ENCODE peak calls at places on chromosomes 4 and X, in six cellular contexts. V is cardiac fibroblast, D is left lung, K is left ventricle myocardium inferior, O is fibroblast of lung, G is astrocyte. H is an unnamed sample.

GRCh38 chr4:770022-770421 is 55.9 kb downstream of the CPLX1 start:
- DNase-seq in V (peak), D (no peak), K (no peak), O (no peak), G (no peak), H (no peak)

GRCh38 chrX:68989456-68989855 is 160.6 kb downstream of the EFNB1 start:
- DNase-seq in V (no peak), D (no peak), K (no peak), O (no peak), G (no peak), H (no peak)

GRCh38 chrX:24838624-24839023 is 144.9 kb downstream of the POLA1 start:
- DNase-seq in V (peak), D (no peak), K (no peak), O (peak), G (peak), H (peak)

GRCh38 chr4:126899382-126899801 is 733.4 kb upstream of the INTU start:
- DNase-seq in V (peak), D (peak), K (peak), O (peak), G (peak), H (peak)

GRCh38 chr4:180828455-180829018 is 1414.7 kb upstream of the TENM3 start:
- DNase-seq in V (peak), D (no peak), K (no peak), O (peak), G (peak), H (peak)

GRCh38 chrX:119252716-119253115 is 16.6 kb downstream of the PGRMC1 start:
- DNase-seq in V (no peak), D (no peak), K (no peak), O (no peak), G (no peak), H (no peak)

GRCh38 chr4:107037188-107037587 is 1.1 kb upstream of the DKK2 start:
- DNase-seq in V (peak), D (no peak), K (no peak), O (no peak), G (peak), H (peak)

GRCh38 chr4:136691607-136692006 is 840.7 kb downstream of the PCDH18 start:
- DNase-seq in V (no peak), D (no peak), K (no peak), O (no peak), G (no peak), H (no peak)

GRCh38 chrX:3711331-3711917 is 2.0 kb downstream of the PRKX start:
- DNase-seq in V (peak), D (no peak), K (peak), O (no peak), G (no peak), H (no peak)

GRCh38 chrX:43958529-43958928 is 14.7 kb downstream of the NDP start:
- DNase-seq in V (peak), D (no peak), K (no peak), O (peak), G (peak), H (peak)

GRCh38 chr4:66688674-66689073 is 856.6 kb downstream of the CENPC start:
- DNase-seq in V (peak), D (no peak), K (no peak), O (peak), G (peak), H (peak)

GRCh38 chr4:32140636-32141035 is 1420.5 kb downstream of the PCDH7 start:
- DNase-seq in V (peak), D (no peak), K (no peak), O (peak), G (peak), H (peak)

GRCh38 chr4:52588097-52588496 is 71.0 kb downstream of the USP46 start:
- DNase-seq in V (peak), D (no peak), K (peak), O (peak), G (no peak), H (peak)

GRCh38 chrX:150767475-150768131 is 74.4 kb downstream of the MTMR1 start:
- DNase-seq in V (peak), D (no peak), K (no peak), O (peak), G (peak), H (peak)

GRCh38 chr4:153555730-153556440 is 89.7 kb downstream of the TMEM131L start:
- DNase-seq in V (peak), D (peak), K (peak), O (peak), G (peak), H (peak)

GRCh38 chrX:98795636-98796035 is 1614.4 kb downstream of the PCDH19 start:
- DNase-seq in V (peak), D (no peak), K (no peak), O (peak), G (peak), H (no peak)

GRCh38 chr4:158667651-158668198 is 4.0 kb downstream of the C4orf46 start:
- DNase-seq in V (peak), D (no peak), K (no peak), O (peak), G (no peak), H (peak)

GRCh38 chr4:106707776-106708603 is 328.1 kb downstream of the DKK2 start:
- DNase-seq in V (peak), D (no peak), K (no peak), O (no peak), G (peak), H (peak)

GRCh38 chr4:141388483-141388882 is 167.8 kb downstream of the ZNF330 start:
- DNase-seq in V (peak), D (no peak), K (no peak), O (peak), G (peak), H (peak)

GRCh38 chrX:38103857-38104812 is 97.8 kb downstream of the SYTL5 start:
- DNase-seq in V (no peak), D (no peak), K (no peak), O (no peak), G (peak), H (no peak)

GRCh38 chrX:77446840-77447239 is 349 bp upstream of the FGF16 start:
- DNase-seq in V (no peak), D (no peak), K (no peak), O (peak), G (no peak), H (peak)

GRCh38 chrX:36753602-36754001 is 254.6 kb upstream of the FAM47C start:
- DNase-seq in V (no peak), D (no peak), K (no peak), O (no peak), G (no peak), H (no peak)

GRCh38 chrX:19005909-19006308 is 22.0 kb upstream of the PHKA2 start:
- DNase-seq in V (no peak), D (no peak), K (no peak), O (no peak), G (no peak), H (no peak)

DNA sequence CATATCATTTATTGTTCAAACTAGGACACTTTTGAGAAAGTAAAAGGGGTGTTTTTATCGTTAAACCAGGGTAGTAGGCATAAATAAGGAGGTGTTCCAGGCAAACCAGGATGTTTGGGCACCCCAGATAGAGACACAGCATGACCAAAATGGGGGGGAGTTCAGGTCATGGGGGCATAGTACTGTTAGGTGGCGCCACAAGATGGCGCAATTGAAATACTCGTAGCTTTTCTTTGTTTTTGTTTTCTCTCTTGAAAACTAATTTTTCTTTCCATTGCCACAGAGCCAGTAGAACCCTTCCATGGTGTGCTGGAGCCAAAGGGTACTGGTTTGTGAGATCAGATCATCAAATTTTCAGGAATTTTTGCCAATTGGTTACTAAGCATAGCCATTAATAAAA is 283.4 kb downstream of the BCOR start:
- DNase-seq in V (peak), D (no peak), K (no peak), O (peak), G (no peak), H (peak)
- H3K4me3 ChIP-seq in V (no peak), D (no peak), K (no peak), O (no peak), G (no peak), H (no peak)

GRCh38 chrX:71227370-71228062 is 4.5 kb downstream of the GJB1 start:
- DNase-seq in V (no peak), D (no peak), K (no peak), O (no peak), G (no peak), H (no peak)
- TF ChIP-seq CTCF in V (no peak), D (no peak), K (no peak), O (no peak), G (no peak), H (peak)

DNA sequence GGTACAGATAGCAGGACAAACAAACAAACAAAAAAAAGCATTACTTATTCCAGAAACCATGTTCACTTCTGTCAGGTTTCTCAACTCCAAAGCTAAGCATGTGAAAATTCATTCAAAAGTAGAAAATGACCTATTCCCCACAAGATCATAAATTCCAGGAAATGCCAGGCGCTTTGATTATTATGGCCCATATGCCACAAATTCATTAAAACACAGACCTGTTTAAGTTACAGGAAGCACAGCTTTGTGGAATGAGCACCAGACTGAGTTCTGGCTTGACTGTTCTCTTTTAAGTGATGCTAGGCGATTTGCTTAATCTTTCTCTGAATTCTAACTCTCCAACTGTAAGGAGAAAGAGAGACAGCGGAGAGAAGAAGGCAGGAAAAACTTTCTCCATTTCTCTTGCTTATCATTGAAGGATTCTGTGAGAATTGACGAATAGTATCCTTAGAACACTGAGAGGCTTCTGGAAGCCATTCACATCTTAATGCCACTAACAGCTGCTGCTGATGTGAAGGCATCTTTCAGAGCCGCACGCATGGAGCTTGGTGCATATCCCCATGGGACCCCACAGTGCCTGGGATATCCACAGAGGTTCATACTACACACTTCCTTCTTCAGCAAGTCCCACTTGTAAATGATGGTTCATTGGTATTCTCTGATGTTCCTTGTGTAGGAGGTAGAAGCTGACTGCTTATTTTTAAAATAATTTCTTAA is 138.0 kb downstream of the ZNF674 start:
- DNase-seq in V (no peak), D (no peak), K (no peak), O (no peak), G (no peak), H (no peak)
- H3K4me3 ChIP-seq in V (no peak), D (no peak), K (no peak), O (no peak), G (no peak), H (no peak)

DNA sequence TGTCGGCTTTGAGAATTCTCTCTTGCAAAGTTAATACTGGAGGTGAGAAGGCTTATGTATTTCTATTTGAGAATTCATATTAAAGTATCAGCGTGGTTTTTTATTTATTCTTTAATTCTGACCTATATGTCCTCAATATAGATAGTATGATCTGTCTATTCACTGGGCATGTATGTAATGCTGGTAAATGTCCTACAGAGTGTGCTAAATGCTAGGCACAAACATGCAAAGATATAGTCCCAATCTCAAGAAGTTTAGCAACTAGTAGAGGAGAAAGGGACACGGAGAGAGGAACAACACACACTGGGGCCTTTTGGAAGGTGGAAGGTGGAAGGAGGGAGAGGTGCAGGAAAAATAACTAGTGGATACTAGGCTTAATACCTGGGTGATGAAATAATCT is 11.0 kb upstream of the BMPR1B start:
- DNase-seq in V (peak), D (no peak), K (no peak), O (no peak), G (no peak), H (no peak)
- TF ChIP-seq CTCF in V (peak), D (no peak), K (peak), O (no peak), G (no peak), H (peak)

GRCh38 chr4:88457307-88458090 is 580 bp downstream of the HERC5 start:
- DNase-seq in V (peak), D (peak), K (peak), O (no peak), G (peak), H (no peak)

GRCh38 chr4:88456757-88457306 is at the start of gene HERC5:
- DNase-seq in V (peak), D (peak), K (peak), O (peak), G (peak), H (peak)

GRCh38 chr4:88452941-88453340 is 4.0 kb upstream of the HERC5 start:
- DNase-seq in V (no peak), D (no peak), K (no peak), O (no peak), G (no peak), H (no peak)

DNA sequence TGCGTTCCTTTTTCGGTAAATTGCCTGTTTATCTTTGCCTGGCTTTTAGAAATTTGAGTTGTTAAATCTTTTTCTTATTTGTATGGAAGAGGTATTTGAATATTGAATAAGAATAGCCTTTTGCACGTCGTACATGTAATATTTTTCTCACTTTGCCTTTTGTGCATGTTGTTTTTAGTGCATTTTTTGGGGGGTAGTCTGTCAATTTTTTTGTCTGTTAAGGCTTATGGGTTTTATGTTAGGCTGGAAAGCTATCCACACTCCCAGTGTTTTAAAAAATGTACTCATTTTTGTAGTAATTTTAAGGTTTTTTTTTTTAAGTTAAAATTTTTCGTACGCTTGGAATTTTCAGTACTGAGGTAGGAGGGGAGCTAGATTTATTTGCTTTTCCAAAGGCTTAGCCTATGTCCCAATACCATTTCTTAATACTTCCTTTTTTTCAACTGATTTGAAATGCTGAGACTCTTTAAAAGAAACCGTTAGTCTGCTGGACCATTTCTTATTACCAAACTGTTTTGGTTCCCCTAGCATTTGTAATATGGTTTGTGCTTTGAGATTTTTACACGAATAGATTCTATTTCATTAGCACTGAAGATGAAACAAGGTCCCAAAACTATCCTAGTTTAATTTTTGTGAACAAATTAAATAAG is 1.3 kb downstream of the HERC5 start:
- DNase-seq in V (peak), D (no peak), K (no peak), O (peak), G (no peak), H (no peak)
- H3K4me3 ChIP-seq in V (no peak), D (no peak), K (peak), O (no peak), G (no peak), H (no peak)